ENCODE peak calls at places on chromosomes 13 and 19, in eight cellular contexts. One of them, this sample, is unnamed.

GRCh38 chr13:101623469-101624209 is 171.2 kb downstream of the ITGBL1 start:
- DNase-seq in HCT116: no peak
- DNase-seq in H1: no peak
- DNase-seq in HepG2: peak
- DNase-seq in endothelial cell of umbilical vein: peak
- DNase-seq in A549: no peak
- DNase-seq in SK-N-SH: no peak
- DNase-seq in K562: no peak
- DNase-seq in this sample: no peak

GRCh38 chr13:107590556-107590955 is 624.8 kb downstream of the LIG4 start:
- DNase-seq in SK-N-SH: no peak
- DNase-seq in HCT116: no peak
- DNase-seq in K562: no peak
- DNase-seq in A549: no peak
- DNase-seq in endothelial cell of umbilical vein: no peak
- DNase-seq in HepG2: no peak
- DNase-seq in H1: no peak
- DNase-seq in this sample: no peak

GRCh38 chr19:4815426-4816387 is 15.8 kb downstream of the TICAM1 start:
- DNase-seq in HepG2: peak
- DNase-seq in H1: peak
- DNase-seq in endothelial cell of umbilical vein: peak
- DNase-seq in SK-N-SH: peak
- DNase-seq in A549: peak
- DNase-seq in K562: peak
- DNase-seq in HCT116: peak
- DNase-seq in this sample: peak

GRCh38 chr19:53091413-53091812 is 11.8 kb downstream of the ZNF160 start:
- DNase-seq in endothelial cell of umbilical vein: no peak
- DNase-seq in K562: no peak
- DNase-seq in A549: no peak
- DNase-seq in HepG2: no peak
- DNase-seq in SK-N-SH: peak
- DNase-seq in HCT116: no peak
- DNase-seq in H1: peak
- DNase-seq in this sample: no peak

GRCh38 chr13:75935805-75936204 is 299.7 kb downstream of the LMO7 start:
- DNase-seq in K562: no peak
- DNase-seq in HCT116: no peak
- DNase-seq in A549: no peak
- DNase-seq in SK-N-SH: no peak
- DNase-seq in endothelial cell of umbilical vein: no peak
- DNase-seq in H1: no peak
- DNase-seq in HepG2: no peak
- DNase-seq in this sample: no peak

GRCh38 chr19:29771708-29772415 is 39.9 kb upstream of the CCNE1 start:
- DNase-seq in A549: peak
- DNase-seq in HCT116: peak
- DNase-seq in SK-N-SH: peak
- DNase-seq in K562: peak
- DNase-seq in H1: peak
- DNase-seq in HepG2: peak
- DNase-seq in endothelial cell of umbilical vein: peak
- DNase-seq in this sample: peak

GRCh38 chr19:7860902-7861618 is 13.1 kb downstream of the PRR36 start:
- DNase-seq in A549: no peak
- DNase-seq in HCT116: no peak
- DNase-seq in endothelial cell of umbilical vein: no peak
- DNase-seq in HepG2: no peak
- DNase-seq in SK-N-SH: no peak
- DNase-seq in H1: no peak
- DNase-seq in K562: no peak
- DNase-seq in this sample: no peak

GRCh38 chr19:934865-935422 is 9.1 kb downstream of the ARID3A start:
- DNase-seq in endothelial cell of umbilical vein: peak
- DNase-seq in A549: no peak
- DNase-seq in HCT116: no peak
- DNase-seq in HepG2: peak
- DNase-seq in H1: no peak
- DNase-seq in SK-N-SH: peak
- DNase-seq in K562: no peak
- DNase-seq in this sample: no peak

GRCh38 chr19:10848208-10848843 is at the start of gene C19orf38:
- DNase-seq in H1: no peak
- DNase-seq in HepG2: no peak
- DNase-seq in SK-N-SH: no peak
- DNase-seq in HCT116: no peak
- DNase-seq in A549: no peak
- DNase-seq in K562: no peak
- DNase-seq in endothelial cell of umbilical vein: no peak
- DNase-seq in this sample: peak

GRCh38 chr19:30437869-30438268 is 65.7 kb downstream of the ZNF536 start:
- DNase-seq in H1: no peak
- DNase-seq in endothelial cell of umbilical vein: no peak
- DNase-seq in HCT116: no peak
- DNase-seq in A549: no peak
- DNase-seq in SK-N-SH: no peak
- DNase-seq in HepG2: no peak
- DNase-seq in K562: no peak
- DNase-seq in this sample: no peak

GRCh38 chr13:58369941-58370340 is 738.4 kb downstream of the PCDH17 start:
- DNase-seq in HCT116: no peak
- DNase-seq in endothelial cell of umbilical vein: no peak
- DNase-seq in K562: no peak
- DNase-seq in H1: no peak
- DNase-seq in A549: no peak
- DNase-seq in SK-N-SH: no peak
- DNase-seq in HepG2: no peak
- DNase-seq in this sample: no peak

GRCh38 chr19:1355974-1356865 is 27.5 kb upstream of the NDUFS7 start:
- DNase-seq in endothelial cell of umbilical vein: peak
- DNase-seq in A549: no peak
- DNase-seq in SK-N-SH: no peak
- DNase-seq in HCT116: no peak
- DNase-seq in K562: no peak
- DNase-seq in HepG2: no peak
- DNase-seq in H1: no peak
- DNase-seq in this sample: no peak

GRCh38 chr13:35283856-35284255 is 192.6 kb downstream of the MAB21L1 start:
- DNase-seq in A549: no peak
- DNase-seq in HepG2: peak
- DNase-seq in HCT116: no peak
- DNase-seq in K562: no peak
- DNase-seq in SK-N-SH: no peak
- DNase-seq in endothelial cell of umbilical vein: peak
- DNase-seq in H1: no peak
- DNase-seq in this sample: no peak

GRCh38 chr19:4066682-4067395 is at the start of gene ZBTB7A:
- DNase-seq in K562: peak
- DNase-seq in HCT116: peak
- DNase-seq in SK-N-SH: peak
- DNase-seq in H1: no peak
- DNase-seq in endothelial cell of umbilical vein: peak
- DNase-seq in A549: peak
- DNase-seq in HepG2: peak
- DNase-seq in this sample: peak

GRCh38 chr13:32314271-32314967 is 744 bp downstream of the ZAR1L start:
- DNase-seq in endothelial cell of umbilical vein: no peak
- DNase-seq in K562: no peak
- DNase-seq in HCT116: no peak
- DNase-seq in HepG2: no peak
- DNase-seq in SK-N-SH: no peak
- DNase-seq in A549: no peak
- DNase-seq in H1: no peak
- DNase-seq in this sample: peak

GRCh38 chr13:32316030-32316344 is 679 bp downstream of the BRCA2 start:
- DNase-seq in A549: no peak
- DNase-seq in H1: no peak
- DNase-seq in HepG2: no peak
- DNase-seq in HCT116: no peak
- DNase-seq in endothelial cell of umbilical vein: no peak
- DNase-seq in K562: no peak
- DNase-seq in SK-N-SH: no peak
- DNase-seq in this sample: no peak

GRCh38 chr13:32316476-32316875 is 1.2 kb downstream of the BRCA2 start:
- DNase-seq in endothelial cell of umbilical vein: no peak
- DNase-seq in HepG2: no peak
- DNase-seq in A549: no peak
- DNase-seq in HCT116: no peak
- DNase-seq in K562: no peak
- DNase-seq in SK-N-SH: no peak
- DNase-seq in H1: no peak
- DNase-seq in this sample: peak

GRCh38 chr13:32315255-32316029 is at the start of the genes BRCA2 and ZAR1L:
- DNase-seq in endothelial cell of umbilical vein: peak
- DNase-seq in HCT116: peak
- DNase-seq in SK-N-SH: peak
- DNase-seq in K562: peak
- DNase-seq in A549: peak
- DNase-seq in H1: peak
- DNase-seq in HepG2: peak
- DNase-seq in this sample: peak

GRCh38 chr13:32314968-32315254 is 252 bp downstream of the ZAR1L start:
- DNase-seq in H1: no peak
- DNase-seq in K562: peak
- DNase-seq in endothelial cell of umbilical vein: no peak
- DNase-seq in SK-N-SH: peak
- DNase-seq in HCT116: peak
- DNase-seq in A549: no peak
- DNase-seq in HepG2: peak
- DNase-seq in this sample: no peak
- H3K4me3 ChIP-seq in H1: peak
- H3K4me3 ChIP-seq in K562: peak
- H3K4me3 ChIP-seq in endothelial cell of umbilical vein: no peak
- H3K4me3 ChIP-seq in SK-N-SH: peak
- H3K4me3 ChIP-seq in HCT116: peak
- H3K4me3 ChIP-seq in A549: peak
- H3K4me3 ChIP-seq in HepG2: peak
- H3K4me3 ChIP-seq in this sample: peak

GRCh38 chr19:41373993-41374392 is 2.3 kb upstream of the TMEM91 start:
- DNase-seq in endothelial cell of umbilical vein: peak
- DNase-seq in HCT116: no peak
- DNase-seq in A549: no peak
- DNase-seq in H1: no peak
- DNase-seq in HepG2: no peak
- DNase-seq in SK-N-SH: peak
- DNase-seq in K562: no peak
- DNase-seq in this sample: no peak
- TF ChIP-seq MAX in endothelial cell of umbilical vein: no peak
- TF ChIP-seq MAX in HCT116: no peak
- TF ChIP-seq MAX in A549: no peak
- TF ChIP-seq MAX in H1: no peak
- TF ChIP-seq MAX in HepG2: no peak
- TF ChIP-seq MAX in SK-N-SH: peak
- TF ChIP-seq MAX in K562: no peak
- TF ChIP-seq MAX in this sample: no peak

DNA sequence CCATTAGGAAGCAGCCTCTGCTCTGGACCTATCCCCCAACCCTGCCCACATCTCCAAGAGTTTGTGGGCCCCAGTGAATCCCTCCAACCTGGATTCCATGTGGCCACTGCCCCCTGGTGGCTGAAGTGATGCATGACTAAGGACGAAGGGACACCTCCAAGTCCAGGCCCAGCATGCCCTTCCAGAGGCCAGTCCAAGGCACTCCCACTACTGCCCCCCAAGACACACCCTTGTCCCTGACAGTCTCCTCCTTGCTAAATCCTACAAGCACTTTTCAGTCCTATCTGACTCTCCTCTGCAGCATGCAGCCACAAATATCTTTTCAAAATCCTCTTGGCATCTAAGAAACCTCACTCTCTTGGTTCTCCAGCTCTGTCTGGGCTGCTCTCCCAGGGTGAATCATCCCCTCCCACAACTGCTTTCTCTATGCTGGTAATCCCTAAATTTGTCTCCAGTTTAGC is 33.0 kb downstream of the DEDD2 start:
- DNase-seq in K562: peak
- DNase-seq in HCT116: peak
- DNase-seq in SK-N-SH: peak
- DNase-seq in HepG2: peak
- DNase-seq in A549: peak
- DNase-seq in H1: peak
- DNase-seq in endothelial cell of umbilical vein: peak
- DNase-seq in this sample: peak
- TF ChIP-seq CTCF in K562: peak
- TF ChIP-seq CTCF in HCT116: peak
- TF ChIP-seq CTCF in SK-N-SH: peak
- TF ChIP-seq CTCF in HepG2: peak
- TF ChIP-seq CTCF in A549: peak
- TF ChIP-seq CTCF in H1: peak
- TF ChIP-seq CTCF in endothelial cell of umbilical vein: peak
- TF ChIP-seq CTCF in this sample: peak

DNA sequence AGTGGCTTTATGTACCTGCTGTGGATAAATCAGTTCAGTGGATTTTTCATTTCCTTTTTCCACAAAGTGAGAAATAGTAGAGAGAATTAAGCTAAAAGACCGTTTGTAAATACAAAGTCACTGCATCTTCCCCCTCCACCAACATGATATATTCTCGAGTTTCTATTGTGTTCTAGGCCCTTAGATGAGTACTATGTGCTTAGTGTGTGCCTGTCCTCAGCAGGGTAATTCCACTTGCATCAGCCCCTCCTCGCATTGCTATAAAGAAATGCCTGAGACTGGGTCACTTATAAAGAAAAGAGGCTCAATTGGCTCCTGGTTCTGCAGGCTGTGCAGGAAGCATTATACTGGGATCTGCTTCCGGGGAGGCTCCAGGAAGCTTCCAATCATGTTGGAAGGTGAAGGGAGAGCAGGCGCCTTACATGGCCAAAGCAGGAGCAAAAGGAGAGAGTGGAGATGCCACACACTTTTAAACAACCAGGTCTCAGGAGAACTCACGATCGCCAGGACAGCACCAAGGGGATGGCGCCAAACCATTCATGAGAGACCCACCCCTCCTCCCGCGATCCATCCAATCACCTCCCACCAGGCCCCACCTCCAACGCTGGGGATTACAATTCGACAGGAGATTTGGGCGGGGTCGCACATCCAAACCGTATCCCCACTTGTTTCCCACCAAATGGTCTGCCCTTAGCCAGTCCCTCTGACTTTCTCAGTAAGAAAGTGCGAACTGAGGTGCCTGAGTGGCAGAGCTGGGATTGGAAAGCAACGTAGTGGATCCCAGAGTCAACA is 102.3 kb upstream of the ABCC4 start:
- DNase-seq in H1: peak
- DNase-seq in endothelial cell of umbilical vein: no peak
- DNase-seq in HCT116: no peak
- DNase-seq in K562: no peak
- DNase-seq in SK-N-SH: no peak
- DNase-seq in HepG2: no peak
- DNase-seq in A549: no peak
- DNase-seq in this sample: no peak
- H3K4me3 ChIP-seq in H1: peak
- H3K4me3 ChIP-seq in endothelial cell of umbilical vein: no peak
- H3K4me3 ChIP-seq in HCT116: no peak
- H3K4me3 ChIP-seq in K562: no peak
- H3K4me3 ChIP-seq in SK-N-SH: no peak
- H3K4me3 ChIP-seq in HepG2: no peak
- H3K4me3 ChIP-seq in A549: no peak
- H3K4me3 ChIP-seq in this sample: no peak

DNA sequence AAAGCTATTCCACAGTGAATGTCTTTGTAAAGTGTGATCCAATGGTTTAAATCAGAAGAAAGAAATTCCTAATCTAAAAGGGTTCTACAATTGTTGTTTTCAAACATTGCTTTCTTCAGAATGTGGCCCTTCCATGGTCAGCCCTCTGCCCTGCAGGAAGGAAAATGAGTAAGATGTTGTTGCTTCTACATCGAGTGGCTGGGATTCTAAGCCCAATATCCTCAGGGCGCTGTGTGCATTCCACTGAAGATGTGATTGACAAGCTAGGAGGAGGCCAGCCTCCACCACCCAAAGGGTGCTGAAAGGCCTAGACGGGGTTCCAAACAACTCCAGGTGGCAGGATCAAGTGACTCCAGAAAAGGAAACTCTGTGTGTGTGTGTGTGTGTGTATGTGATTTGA is 316.9 kb upstream of the TSHZ3 start:
- DNase-seq in A549: no peak
- DNase-seq in K562: no peak
- DNase-seq in endothelial cell of umbilical vein: peak
- DNase-seq in HepG2: no peak
- DNase-seq in H1: no peak
- DNase-seq in SK-N-SH: no peak
- DNase-seq in HCT116: no peak
- DNase-seq in this sample: no peak
- TF ChIP-seq MAX in A549: no peak
- TF ChIP-seq MAX in K562: no peak
- TF ChIP-seq MAX in endothelial cell of umbilical vein: no peak
- TF ChIP-seq MAX in HepG2: no peak
- TF ChIP-seq MAX in H1: no peak
- TF ChIP-seq MAX in SK-N-SH: no peak
- TF ChIP-seq MAX in HCT116: no peak
- TF ChIP-seq MAX in this sample: no peak